ENCODE peak calls at places on chromosomes 6 and 20, in eight cellular contexts. C, W, H, Q, A, K, E and G are unnamed samples.

GRCh38 chr6:107957165-107957908 is 671 bp downstream of the SEC63 start:
- DNase-seq in C (peak; percentile 72), Q (peak; percentile 41), E (no peak), A (peak; percentile 85), H (peak; percentile 64), K (no peak), W (peak; percentile 77), G (peak; percentile 32)

GRCh38 chr20:49676581-49677291 is 36.9 kb downstream of the B4GALT5 start:
- DNase-seq in H (no peak), K (no peak), W (no peak), A (peak; percentile 39), E (no peak), Q (peak; percentile 40), C (peak; percentile 68), G (no peak)

GRCh38 chr6:129766959-129767728 is 57.2 kb upstream of the ARHGAP18 start:
- DNase-seq in H (no peak), E (no peak), C (peak; percentile 85), K (peak; percentile 46), Q (peak; percentile 75), A (peak; percentile 57), W (no peak), G (peak; percentile 31)

GRCh38 chr20:7736336-7736735 is 203.9 kb downstream of the HAO1 start:
- DNase-seq in E (no peak), Q (peak; percentile 58), K (peak; percentile 50), A (peak; percentile 54), C (no peak), W (peak; percentile 70), H (no peak), G (no peak)

GRCh38 chr6:29589423-29590048 is 4.6 kb downstream of the OR2H2 start:
- DNase-seq in W (peak; percentile 22), A (peak; percentile 60), E (no peak), C (peak; percentile 47), H (peak; percentile 47), Q (peak; percentile 31), K (no peak), G (peak; percentile 18)

GRCh38 chr20:21214431-21214830 is 88.5 kb downstream of the KIZ start:
- DNase-seq in W (no peak), H (no peak), E (no peak), A (no peak), K (no peak), Q (no peak), C (no peak), G (no peak)

GRCh38 chr6:37303891-37304503 is 46.1 kb upstream of the TMEM217 start:
- DNase-seq in C (peak; percentile 26), Q (peak; percentile 21), E (no peak), H (peak; percentile 25), W (no peak), A (peak; percentile 61), K (no peak), G (no peak)

GRCh38 chr6:30885999-30886896 is 1.9 kb downstream of the DDR1 start:
- DNase-seq in W (no peak), Q (peak; percentile 73), H (no peak), K (peak; percentile 91), E (no peak), C (peak; percentile 97), A (peak; percentile 82), G (peak; percentile 81)

GRCh38 chr20:51597389-51598231 is 55.1 kb upstream of the NFATC2 start:
- DNase-seq in A (no peak), K (no peak), Q (no peak), W (no peak), H (no peak), E (no peak), C (no peak), G (no peak)

GRCh38 chr6:88882536-88882935 is 80.9 kb downstream of the RNGTT start:
- DNase-seq in C (no peak), W (no peak), H (no peak), E (no peak), A (no peak), K (no peak), Q (no peak), G (no peak)

GRCh38 chr6:26477431-26477830 is 19.7 kb downstream of the BTN2A1 start:
- DNase-seq in H (no peak), E (no peak), A (peak; percentile 33), W (no peak), K (no peak), Q (no peak), C (no peak), G (no peak)

GRCh38 chr20:32506721-32507120 is 78.4 kb downstream of the NOL4L start:
- DNase-seq in W (no peak), E (no peak), H (no peak), C (no peak), Q (no peak), A (no peak), K (no peak), G (no peak)

GRCh38 chr20:29296256-29297230 is 1960.9 kb upstream of the DEFB115 start:
- DNase-seq in H (no peak), Q (no peak), A (no peak), E (no peak), C (no peak), K (no peak), W (no peak), G (no peak)

GRCh38 chr6:155487362-155488130 is 31.9 kb upstream of the NOX3 start:
- DNase-seq in C (no peak), K (no peak), E (no peak), H (no peak), A (no peak), Q (no peak), W (no peak), G (no peak)

GRCh38 chr6:109456283-109456583 is 661 bp upstream of the MICAL1 start:
- DNase-seq in Q (no peak), H (no peak), K (no peak), C (no peak), E (no peak), W (no peak), A (no peak), G (no peak)

GRCh38 chr6:153108320-153108719 is 22.8 kb downstream of the RGS17 start:
- DNase-seq in C (peak; percentile 56), Q (peak; percentile 0), K (no peak), E (no peak), W (no peak), A (peak; percentile 53), H (no peak), G (no peak)

GRCh38 chr6:41122373-41122772 is 31.8 kb downstream of the TREML1 start:
- DNase-seq in H (no peak), Q (no peak), A (no peak), C (no peak), W (no peak), E (no peak), K (no peak), G (peak; percentile 8)

GRCh38 chr6:132461958-132462357 is 51.0 kb downstream of the STX7 start:
- DNase-seq in K (no peak), A (no peak), E (no peak), H (no peak), Q (no peak), C (peak; percentile 52), W (no peak), G (no peak)

GRCh38 chr20:47191074-47191673 is 165.3 kb downstream of the ZMYND8 start:
- DNase-seq in E (no peak), A (no peak), W (no peak), K (no peak), C (peak; percentile 56), H (no peak), Q (no peak), G (no peak)

GRCh38 chr6:161094904-161095440 is 103.4 kb downstream of the MAP3K4 start:
- DNase-seq in C (peak; percentile 10), Q (peak; percentile 14), K (no peak), W (peak; percentile 9), A (no peak), E (no peak), H (no peak), G (no peak)